ENCODE peak calls at places on chromosomes 12 and 14, in seven cellular contexts. Y is pancreas, K is tibial nerve, C is foreskin fibroblast, M is Calu3, U is AG09319, B is upper lobe of right lung. R is an unnamed sample.

GRCh38 chr12:104583311-104583710 is 126.6 kb downstream of the CHST11 start:
- DNase-seq in Y (no peak), K (no peak), C (no peak), M (no peak), U (no peak), B (no peak), R (no peak)

GRCh38 chr12:74752196-74752595 is 214.6 kb downstream of the ATXN7L3B start:
- DNase-seq in Y (no peak), K (no peak), C (no peak), M (no peak), U (no peak), B (no peak), R (no peak)

GRCh38 chr12:52246720-52247621 is 13.9 kb downstream of the KRT7 start:
- DNase-seq in Y (peak; percentile 89), K (no peak), C (no peak), M (peak; percentile 76), U (no peak), B (no peak), R (no peak)

GRCh38 chr12:77761286-77761685 is 69.4 kb upstream of the NAV3 start:
- DNase-seq in Y (no peak), K (no peak), C (no peak), M (no peak), U (no peak), B (no peak), R (no peak)

GRCh38 chr14:71665781-71666180 is 266.4 kb upstream of the RGS6 start:
- DNase-seq in Y (no peak), K (no peak), C (no peak), M (no peak), U (no peak), B (no peak), R (no peak)

GRCh38 chr12:33605776-33606175 is 166.2 kb upstream of the SYT10 start:
- DNase-seq in Y (no peak), K (no peak), C (no peak), M (peak; percentile 23), U (no peak), B (no peak), R (peak; percentile 47)

GRCh38 chr14:50342211-50343080 is 30.3 kb downstream of the DMAC2L start:
- DNase-seq in Y (peak; percentile 29), K (peak; percentile 61), C (peak; percentile 82), M (no peak), U (no peak), B (no peak), R (peak; percentile 40)

GRCh38 chr12:64616221-64616620 is 5.9 kb downstream of the RASSF3 start:
- DNase-seq in Y (no peak), K (no peak), C (no peak), M (no peak), U (no peak), B (no peak), R (no peak)

GRCh38 chr14:79661762-79662161 is 549.5 kb downstream of the DIO2 start:
- DNase-seq in Y (no peak), K (no peak), C (peak; percentile 3), M (no peak), U (no peak), B (no peak), R (peak; percentile 22)

GRCh38 chr12:127381043-127381668 is 885.8 kb upstream of the TMEM132C start:
- DNase-seq in Y (peak; percentile 35), K (no peak), C (peak; percentile 80), M (peak; percentile 72), U (no peak), B (peak; percentile 67), R (no peak)

GRCh38 chr12:49092086-49092815 is 2.4 kb downstream of the DHH start:
- DNase-seq in Y (no peak), K (no peak), C (peak; percentile 78), M (peak; percentile 46), U (no peak), B (no peak), R (no peak)

GRCh38 chr12:2386566-2386965 is 333.8 kb downstream of the CACNA1C start:
- DNase-seq in Y (no peak), K (no peak), C (no peak), M (no peak), U (no peak), B (no peak), R (no peak)

GRCh38 chr14:79656496-79656895 is 554.8 kb downstream of the DIO2 start:
- DNase-seq in Y (no peak), K (no peak), C (no peak), M (no peak), U (no peak), B (no peak), R (no peak)

GRCh38 chr14:88225721-88226120 is 97.3 kb downstream of the KCNK10 start:
- DNase-seq in Y (no peak), K (no peak), C (no peak), M (no peak), U (no peak), B (no peak), R (no peak)

GRCh38 chr14:95835331-95835730 is 41.3 kb upstream of the TUNAR start:
- DNase-seq in Y (no peak), K (no peak), C (no peak), M (no peak), U (no peak), B (no peak), R (no peak)

GRCh38 chr14:21298358-21298757 is 18.5 kb downstream of the RPGRIP1 start:
- DNase-seq in Y (no peak), K (no peak), C (no peak), M (no peak), U (no peak), B (no peak), R (no peak)

GRCh38 chr14:21299562-21300130 is 19.8 kb downstream of the RPGRIP1 start:
- DNase-seq in Y (no peak), K (no peak), C (no peak), M (no peak), U (no peak), B (no peak), R (no peak)

GRCh38 chr14:21302013-21302857 is 22.4 kb downstream of the RPGRIP1 start:
- DNase-seq in Y (no peak), K (no peak), C (no peak), M (no peak), U (no peak), B (no peak), R (no peak)

DNA sequence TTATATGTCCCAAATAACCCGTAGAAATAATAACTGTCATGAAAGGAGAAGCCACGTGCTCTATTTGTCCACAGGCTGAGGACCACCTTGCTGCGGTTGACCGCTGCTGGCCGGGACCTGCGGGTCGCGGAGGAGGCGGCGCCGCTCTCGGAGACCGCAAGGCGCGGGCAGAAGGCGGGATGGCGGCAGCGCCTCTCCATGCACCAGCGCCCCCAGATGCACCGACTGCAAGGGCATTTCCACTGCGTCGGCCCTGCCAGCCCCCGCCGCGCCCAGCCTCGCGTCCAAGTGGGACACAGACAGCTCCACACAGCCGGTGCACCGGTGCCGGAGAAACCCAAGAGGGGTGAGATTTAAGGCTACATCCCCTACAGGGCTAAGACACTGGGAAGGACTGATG is 21.0 kb downstream of the RPGRIP1 start:
- DNase-seq in Y (no peak), K (no peak), C (peak; percentile 18), M (peak; percentile 47), U (no peak), B (peak; percentile 66), R (no peak)
- TF ChIP-seq CTCF in Y (no peak), K (peak; percentile 18), C (no peak), M (no peak), U (no peak), B (no peak), R (no peak)

DNA sequence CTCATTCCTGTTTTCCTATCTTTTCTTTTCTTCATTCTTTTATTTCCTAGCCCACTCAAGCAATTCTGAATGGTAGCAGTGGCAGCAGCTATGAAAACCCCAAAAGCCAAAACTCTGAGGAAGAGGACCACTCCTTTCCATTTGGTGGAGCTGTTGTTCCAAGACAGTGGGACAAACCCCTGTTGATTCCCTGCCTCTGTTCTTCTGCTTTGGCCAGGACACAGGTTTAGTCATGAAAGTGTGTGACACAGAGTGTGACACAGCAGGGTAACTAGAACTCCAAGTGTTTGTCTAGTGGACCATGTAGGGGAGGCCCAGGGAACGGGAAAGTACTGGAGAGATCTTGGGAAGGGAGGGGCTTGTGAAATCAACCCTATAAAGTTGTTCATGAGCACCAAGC is 71.1 kb downstream of the PTCSC3 start:
- DNase-seq in Y (no peak), K (no peak), C (no peak), M (peak; percentile 23), U (no peak), B (no peak), R (peak; percentile 72)
- TF ChIP-seq CTCF in Y (no peak), K (no peak), C (no peak), M (no peak), U (no peak), B (no peak), R (peak; percentile 34)

DNA sequence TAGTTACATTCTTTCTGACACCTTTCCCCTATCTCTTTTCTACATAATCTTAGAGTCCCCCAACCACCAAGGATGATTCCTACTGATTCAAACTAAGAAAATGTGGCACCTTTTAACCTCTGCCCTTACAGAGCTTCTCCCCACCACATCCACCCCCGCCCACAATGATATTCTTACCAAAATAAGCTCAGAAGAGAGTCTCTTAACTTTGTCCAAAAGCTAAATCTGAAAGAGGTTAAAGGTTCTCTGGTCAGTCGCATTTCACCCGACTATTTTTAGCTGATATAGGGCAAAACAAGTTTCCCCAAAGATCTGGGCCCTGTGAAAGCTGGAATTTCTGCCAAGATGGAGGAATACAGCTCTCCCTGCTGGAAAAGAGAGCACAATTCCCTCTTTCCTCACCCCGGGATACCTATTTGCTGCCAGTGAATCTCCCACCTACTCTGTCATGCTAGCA is 128.6 kb downstream of the ZFP36L1 start:
- DNase-seq in Y (peak; percentile 2), K (no peak), C (peak; percentile 52), M (no peak), U (no peak), B (no peak), R (no peak)
- TF ChIP-seq CTCF in Y (no peak), K (no peak), C (no peak), M (no peak), U (no peak), B (no peak), R (no peak)

GRCh38 chr14:102279282-102279681 is 25.7 kb downstream of the MOK start:
- DNase-seq in Y (no peak), K (no peak), C (no peak), M (no peak), U (no peak), B (no peak), R (no peak)

GRCh38 chr14:102272392-102272791 is 32.6 kb downstream of the MOK start:
- DNase-seq in Y (no peak), K (no peak), C (peak; percentile 62), M (no peak), U (no peak), B (no peak), R (peak; percentile 40)

GRCh38 chr14:102277874-102278630 is 26.9 kb downstream of the MOK start:
- DNase-seq in Y (no peak), K (no peak), C (no peak), M (no peak), U (no peak), B (no peak), R (no peak)

GRCh38 chr14:102278631-102278935 is 26.4 kb downstream of the MOK start:
- DNase-seq in Y (no peak), K (no peak), C (no peak), M (no peak), U (no peak), B (no peak), R (no peak)

DNA sequence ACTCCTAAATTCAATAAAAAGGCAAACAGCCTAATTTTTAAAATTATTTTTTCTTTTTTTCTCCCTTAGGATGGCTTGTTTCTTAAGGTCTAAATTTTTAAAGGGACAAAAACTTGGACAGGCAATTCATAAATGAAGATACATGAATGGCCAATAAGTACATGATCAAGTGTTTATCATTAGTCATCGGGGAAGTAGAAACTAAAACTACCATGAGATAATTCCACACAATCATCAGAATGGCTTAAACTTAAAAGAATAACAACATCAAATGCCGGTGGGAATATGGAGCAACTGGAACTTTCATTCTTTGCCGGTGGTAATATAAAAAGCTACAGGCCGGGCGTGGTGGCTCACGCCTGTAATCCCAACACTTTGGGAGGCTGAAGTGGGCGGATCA is 29.1 kb downstream of the MOK start:
- DNase-seq in Y (no peak), K (no peak), C (no peak), M (no peak), U (no peak), B (no peak), R (peak; percentile 59)
- TF ChIP-seq CTCF in Y (no peak), K (no peak), C (no peak), M (no peak), U (no peak), B (no peak), R (no peak)